ENCODE peak calls at places on chromosomes 2 and 18, in eight cellular contexts. I, L, E, N, Y, D, M and C are unnamed samples.

GRCh38 chr2:25279091-25279651 is 62.6 kb downstream of the DNMT3A start:
- ATAC-seq in I (no peak), L (no peak), E (peak; percentile 92), N (no peak), Y (peak; percentile 84), D (peak; percentile 63), M (peak; percentile 59), C (peak; percentile 68)

GRCh38 chr2:34838408-34838807 is 1239.3 kb upstream of the FAM98A start:
- ATAC-seq in I (no peak), L (no peak), E (no peak), N (no peak), Y (no peak), D (no peak), M (no peak), C (no peak)

GRCh38 chr2:170073288-170073687 is 104.7 kb upstream of the MYO3B start:
- ATAC-seq in I (no peak), L (no peak), E (no peak), N (no peak), Y (no peak), D (peak; percentile 58), M (peak; percentile 68), C (no peak)

GRCh38 chr2:144596074-144596871 is 76.4 kb upstream of the ZEB2 start:
- ATAC-seq in I (peak; percentile 32), L (peak; percentile 56), E (peak; percentile 87), N (no peak), Y (peak; percentile 93), D (peak; percentile 84), M (no peak), C (no peak)

GRCh38 chr2:134693359-134694330 is 25.2 kb downstream of the TMEM163 start:
- ATAC-seq in I (no peak), L (no peak), E (no peak), N (no peak), Y (no peak), D (no peak), M (no peak), C (no peak)

GRCh38 chr2:62789918-62790317 is 84.4 kb downstream of the EHBP1 start:
- ATAC-seq in I (no peak), L (no peak), E (no peak), N (no peak), Y (no peak), D (no peak), M (no peak), C (no peak)

GRCh38 chr2:110948027-110948687 is 172.6 kb upstream of the BCL2L11 start:
- ATAC-seq in I (no peak), L (no peak), E (no peak), N (no peak), Y (no peak), D (no peak), M (peak; percentile 56), C (peak; percentile 43)

GRCh38 chr18:31399336-31400032 is 22.9 kb downstream of the DSG4 start:
- ATAC-seq in I (no peak), L (no peak), E (no peak), N (no peak), Y (no peak), D (no peak), M (no peak), C (no peak)

GRCh38 chr2:63805412-63805811 is 36.3 kb upstream of the UGP2 start:
- ATAC-seq in I (no peak), L (no peak), E (no peak), N (no peak), Y (no peak), D (no peak), M (no peak), C (no peak)

GRCh38 chr2:157838442-157839161 is 37.5 kb downstream of the ACVR1 start:
- ATAC-seq in I (peak; percentile 84), L (peak; percentile 28), E (peak; percentile 48), N (peak; percentile 58), Y (peak; percentile 89), D (peak; percentile 93), M (peak; percentile 67), C (peak; percentile 76)

GRCh38 chr2:220482751-220483150 is 855.3 kb downstream of the SLC4A3 start:
- ATAC-seq in I (no peak), L (no peak), E (no peak), N (no peak), Y (no peak), D (no peak), M (no peak), C (no peak)

GRCh38 chr2:18752022-18752493 is 162.7 kb upstream of the NT5C1B start:
- ATAC-seq in I (no peak), L (no peak), E (no peak), N (no peak), Y (no peak), D (no peak), M (peak; percentile 12), C (no peak)

GRCh38 chr2:121575800-121576199 is 45.1 kb downstream of the RNU4ATAC start:
- ATAC-seq in I (no peak), L (no peak), E (no peak), N (no peak), Y (no peak), D (no peak), M (no peak), C (no peak)

GRCh38 chr2:32484907-32485306 is 128.1 kb downstream of the BIRC6 start:
- ATAC-seq in I (peak; percentile 43), L (no peak), E (no peak), N (no peak), Y (peak; percentile 19), D (peak; percentile 55), M (no peak), C (peak; percentile 80)

GRCh38 chr18:67310826-67311225 is 205.7 kb downstream of the DSEL start:
- ATAC-seq in I (no peak), L (no peak), E (no peak), N (no peak), Y (no peak), D (no peak), M (no peak), C (no peak)

GRCh38 chr2:230075988-230076631 is 7.4 kb upstream of the SLC16A14 start:
- ATAC-seq in I (no peak), L (peak; percentile 66), E (peak; percentile 39), N (no peak), Y (no peak), D (no peak), M (no peak), C (no peak)